ENCODE peak calls at places on chromosome 22, in seven cellular contexts. One of them, this sample, is unnamed.

GRCh38 chr22:31556627-31557203 is 60.4 kb downstream of the SFI1 start:
- DNase-seq in cardiac fibroblast: peak; percentile 61
- DNase-seq in HFF-Myc: no peak
- DNase-seq in GM20000: no peak
- DNase-seq in NCI-H446: no peak
- DNase-seq in ACHN: peak; percentile 51
- DNase-seq in COR-L47: peak; percentile 22
- DNase-seq in this sample: no peak

GRCh38 chr22:19565921-19566598 is 41.9 kb upstream of the CLDN5 start:
- DNase-seq in cardiac fibroblast: no peak
- DNase-seq in HFF-Myc: no peak
- DNase-seq in GM20000: no peak
- DNase-seq in NCI-H446: no peak
- DNase-seq in ACHN: no peak
- DNase-seq in COR-L47: no peak
- DNase-seq in this sample: no peak

GRCh38 chr22:20204821-20205220 is 54.0 kb upstream of the CCDC188 start:
- DNase-seq in cardiac fibroblast: no peak
- DNase-seq in HFF-Myc: no peak
- DNase-seq in GM20000: no peak
- DNase-seq in NCI-H446: no peak
- DNase-seq in ACHN: no peak
- DNase-seq in COR-L47: no peak
- DNase-seq in this sample: no peak

GRCh38 chr22:49979587-49980264 is 19.2 kb downstream of the PIM3 start:
- DNase-seq in cardiac fibroblast: peak; percentile 64
- DNase-seq in HFF-Myc: no peak
- DNase-seq in GM20000: no peak
- DNase-seq in NCI-H446: no peak
- DNase-seq in ACHN: peak; percentile 52
- DNase-seq in COR-L47: no peak
- DNase-seq in this sample: no peak

GRCh38 chr22:23504522-23504921 is 75.6 kb downstream of the IGLL1 start:
- DNase-seq in cardiac fibroblast: no peak
- DNase-seq in HFF-Myc: no peak
- DNase-seq in GM20000: no peak
- DNase-seq in NCI-H446: no peak
- DNase-seq in ACHN: no peak
- DNase-seq in COR-L47: no peak
- DNase-seq in this sample: peak; percentile 75

GRCh38 chr22:35154937-35155387 is 89.0 kb downstream of the ISX start:
- DNase-seq in cardiac fibroblast: peak; percentile 66
- DNase-seq in HFF-Myc: no peak
- DNase-seq in GM20000: peak; percentile 62
- DNase-seq in NCI-H446: no peak
- DNase-seq in ACHN: peak; percentile 60
- DNase-seq in COR-L47: peak; percentile 40
- DNase-seq in this sample: peak; percentile 67

GRCh38 chr22:21766933-21767462 is 31.4 kb upstream of the YPEL1 start:
- DNase-seq in cardiac fibroblast: no peak
- DNase-seq in HFF-Myc: no peak
- DNase-seq in GM20000: peak; percentile 59
- DNase-seq in NCI-H446: no peak
- DNase-seq in ACHN: no peak
- DNase-seq in COR-L47: no peak
- DNase-seq in this sample: peak; percentile 76

GRCh38 chr22:27647540-27647939 is 154.0 kb downstream of the MN1 start:
- DNase-seq in cardiac fibroblast: no peak
- DNase-seq in HFF-Myc: no peak
- DNase-seq in GM20000: no peak
- DNase-seq in NCI-H446: no peak
- DNase-seq in ACHN: no peak
- DNase-seq in COR-L47: no peak
- DNase-seq in this sample: peak; percentile 17

GRCh38 chr22:40453676-40454075 is 83.3 kb downstream of the SGSM3 start:
- DNase-seq in cardiac fibroblast: no peak
- DNase-seq in HFF-Myc: no peak
- DNase-seq in GM20000: no peak
- DNase-seq in NCI-H446: no peak
- DNase-seq in ACHN: no peak
- DNase-seq in COR-L47: no peak
- DNase-seq in this sample: no peak

GRCh38 chr22:44103735-44104134 is 77.0 kb upstream of the PARVG start:
- DNase-seq in cardiac fibroblast: no peak
- DNase-seq in HFF-Myc: no peak
- DNase-seq in GM20000: no peak
- DNase-seq in NCI-H446: no peak
- DNase-seq in ACHN: no peak
- DNase-seq in COR-L47: no peak
- DNase-seq in this sample: peak; percentile 39

GRCh38 chr22:30906411-30906810 is 62.2 kb downstream of the MORC2 start:
- DNase-seq in cardiac fibroblast: no peak
- DNase-seq in HFF-Myc: no peak
- DNase-seq in GM20000: no peak
- DNase-seq in NCI-H446: no peak
- DNase-seq in ACHN: no peak
- DNase-seq in COR-L47: no peak
- DNase-seq in this sample: no peak

GRCh38 chr22:19763141-19764049 is 2.8 kb downstream of the TBX1 start:
- DNase-seq in cardiac fibroblast: no peak
- DNase-seq in HFF-Myc: no peak
- DNase-seq in GM20000: no peak
- DNase-seq in NCI-H446: no peak
- DNase-seq in ACHN: no peak
- DNase-seq in COR-L47: no peak
- DNase-seq in this sample: no peak

GRCh38 chr22:33076368-33076767 is 18.2 kb upstream of the SYN3 start:
- DNase-seq in cardiac fibroblast: peak; percentile 22
- DNase-seq in HFF-Myc: no peak
- DNase-seq in GM20000: no peak
- DNase-seq in NCI-H446: no peak
- DNase-seq in ACHN: peak; percentile 13
- DNase-seq in COR-L47: no peak
- DNase-seq in this sample: no peak

This sample was measured in spleen.